ENCODE peak calls at places on chromosomes 13 and 19, in five cellular contexts. One of them, this sample, is unnamed.

GRCh38 chr13:44578064-44578394 is 1.9 kb upstream of the TSC22D1 start:
- DNase-seq in thyroid gland: no peak
- DNase-seq in ovary: no peak
- DNase-seq in A549: peak; percentile 12
- DNase-seq in body of pancreas: no peak
- DNase-seq in this sample: no peak

GRCh38 chr19:50555447-50556235 is 12.6 kb downstream of the LRRC4B start:
- DNase-seq in ovary: no peak
- DNase-seq in thyroid gland: no peak
- DNase-seq in A549: no peak
- DNase-seq in body of pancreas: no peak
- DNase-seq in this sample: no peak

GRCh38 chr19:11574689-11575088 is 2.8 kb downstream of the ACP5 start:
- DNase-seq in A549: no peak
- DNase-seq in thyroid gland: no peak
- DNase-seq in ovary: no peak
- DNase-seq in body of pancreas: no peak
- DNase-seq in this sample: no peak

GRCh38 chr13:46995874-46996273 is 99.0 kb upstream of the HTR2A start:
- DNase-seq in ovary: no peak
- DNase-seq in thyroid gland: no peak
- DNase-seq in A549: no peak
- DNase-seq in body of pancreas: no peak
- DNase-seq in this sample: no peak

GRCh38 chr13:113579686-113580085 is 4.9 kb upstream of the TFDP1 start:
- DNase-seq in body of pancreas: no peak
- DNase-seq in ovary: peak; percentile 10
- DNase-seq in A549: no peak
- DNase-seq in thyroid gland: no peak
- DNase-seq in this sample: no peak

GRCh38 chr19:58356236-58356970 is 3.1 kb upstream of the A1BG start:
- DNase-seq in thyroid gland: no peak
- DNase-seq in body of pancreas: no peak
- DNase-seq in A549: no peak
- DNase-seq in ovary: peak; percentile 44
- DNase-seq in this sample: no peak

GRCh38 chr19:48683349-48683748 is 10.5 kb upstream of the NTN5 start:
- DNase-seq in body of pancreas: peak; percentile 25
- DNase-seq in thyroid gland: peak; percentile 75
- DNase-seq in A549: no peak
- DNase-seq in ovary: peak; percentile 62
- DNase-seq in this sample: peak; percentile 68

GRCh38 chr19:6227941-6228325 is 51.8 kb downstream of the MLLT1 start:
- DNase-seq in body of pancreas: no peak
- DNase-seq in thyroid gland: no peak
- DNase-seq in ovary: no peak
- DNase-seq in A549: no peak
- DNase-seq in this sample: peak; percentile 52

GRCh38 chr19:3572855-3573161 is at the start of gene HMG20B:
- DNase-seq in ovary: no peak
- DNase-seq in A549: no peak
- DNase-seq in thyroid gland: no peak
- DNase-seq in body of pancreas: no peak
- DNase-seq in this sample: no peak
- TF ChIP-seq POLR2A in ovary: no peak
- TF ChIP-seq POLR2A in A549: no peak
- TF ChIP-seq POLR2A in thyroid gland: no peak
- TF ChIP-seq POLR2A in body of pancreas: peak; percentile 31
- TF ChIP-seq POLR2A in this sample: peak; percentile 48

GRCh38 chr19:46773018-46773399 is 15.4 kb downstream of the SLC1A5 start:
- DNase-seq in body of pancreas: no peak
- DNase-seq in A549: no peak
- DNase-seq in thyroid gland: no peak
- DNase-seq in ovary: no peak
- DNase-seq in this sample: no peak

GRCh38 chr19:46766569-46767317 is 20.5 kb upstream of the STRN4 start:
- DNase-seq in ovary: no peak
- DNase-seq in body of pancreas: peak; percentile 57
- DNase-seq in thyroid gland: peak; percentile 36
- DNase-seq in A549: no peak
- DNase-seq in this sample: no peak

GRCh38 chr19:46775642-46776258 is 12.6 kb downstream of the SLC1A5 start:
- DNase-seq in ovary: no peak
- DNase-seq in thyroid gland: no peak
- DNase-seq in body of pancreas: no peak
- DNase-seq in A549: no peak
- DNase-seq in this sample: no peak

GRCh38 chr19:46776927-46777911 is 11.2 kb downstream of the SLC1A5 start:
- DNase-seq in thyroid gland: no peak
- DNase-seq in body of pancreas: no peak
- DNase-seq in A549: no peak
- DNase-seq in ovary: no peak
- DNase-seq in this sample: no peak

DNA sequence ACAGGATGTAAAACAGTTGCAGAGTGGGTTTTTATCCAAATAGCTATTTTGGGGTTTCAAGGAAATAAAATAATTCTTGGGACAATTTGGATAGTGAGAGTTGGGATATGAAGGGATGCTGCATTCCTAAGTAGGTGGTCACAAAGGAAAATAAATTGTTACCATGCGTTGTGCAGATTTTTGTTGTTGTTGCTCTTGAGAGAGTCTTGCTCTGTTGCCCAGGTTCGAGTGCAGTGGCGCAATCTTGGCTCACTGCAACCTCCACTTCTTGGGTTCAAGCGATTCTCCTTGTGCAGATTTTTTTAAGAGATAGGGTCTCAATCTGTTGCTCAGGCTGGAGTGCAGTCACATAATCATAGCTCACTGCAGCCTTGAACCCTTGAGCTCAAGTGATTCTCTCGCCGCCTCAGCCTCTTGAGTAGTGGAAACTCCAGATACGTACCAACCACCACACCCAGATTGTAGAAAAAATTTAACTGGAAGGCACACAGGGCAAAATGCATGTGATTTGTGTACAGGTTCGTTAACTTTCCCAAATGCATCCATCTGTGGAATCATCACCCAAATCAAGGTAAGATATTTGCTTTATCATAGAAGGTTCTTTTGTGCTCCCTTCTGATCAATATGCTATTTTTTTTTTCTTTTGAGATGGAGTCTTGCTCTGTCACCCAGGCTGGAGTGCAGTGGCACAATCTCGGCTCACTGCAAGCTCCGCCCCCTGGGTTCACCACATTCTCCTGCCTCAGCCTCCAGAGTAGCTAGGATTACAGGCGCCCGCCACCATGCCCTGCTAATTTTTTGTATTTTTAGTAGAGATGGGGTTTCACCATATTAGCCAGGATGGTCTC is 16.0 kb downstream of the SLC1A5 start:
- DNase-seq in body of pancreas: no peak
- DNase-seq in ovary: no peak
- DNase-seq in thyroid gland: no peak
- DNase-seq in A549: no peak
- DNase-seq in this sample: no peak
- TF ChIP-seq POLR2A in body of pancreas: no peak
- TF ChIP-seq POLR2A in ovary: no peak
- TF ChIP-seq POLR2A in thyroid gland: no peak
- TF ChIP-seq POLR2A in A549: no peak
- TF ChIP-seq POLR2A in this sample: no peak

GRCh38 chr19:1383311-1384084 is at the start of gene NDUFS7:
- DNase-seq in body of pancreas: peak; percentile 94
- DNase-seq in thyroid gland: peak; percentile 90
- DNase-seq in A549: peak; percentile 47
- DNase-seq in ovary: peak; percentile 95
- DNase-seq in this sample: peak; percentile 93

GRCh38 chr19:1385816-1386215 is 2.1 kb downstream of the NDUFS7 start:
- DNase-seq in A549: no peak
- DNase-seq in ovary: no peak
- DNase-seq in thyroid gland: no peak
- DNase-seq in body of pancreas: no peak
- DNase-seq in this sample: no peak

GRCh38 chr19:1383014-1383310 is 745 bp upstream of the NDUFS7 start:
- DNase-seq in A549: peak; percentile 37
- DNase-seq in ovary: no peak
- DNase-seq in thyroid gland: no peak
- DNase-seq in body of pancreas: no peak
- DNase-seq in this sample: no peak

GRCh38 chr19:1384478-1385110 is 887 bp downstream of the NDUFS7 start:
- DNase-seq in ovary: no peak
- DNase-seq in thyroid gland: no peak
- DNase-seq in body of pancreas: no peak
- DNase-seq in A549: no peak
- DNase-seq in this sample: no peak

DNA sequence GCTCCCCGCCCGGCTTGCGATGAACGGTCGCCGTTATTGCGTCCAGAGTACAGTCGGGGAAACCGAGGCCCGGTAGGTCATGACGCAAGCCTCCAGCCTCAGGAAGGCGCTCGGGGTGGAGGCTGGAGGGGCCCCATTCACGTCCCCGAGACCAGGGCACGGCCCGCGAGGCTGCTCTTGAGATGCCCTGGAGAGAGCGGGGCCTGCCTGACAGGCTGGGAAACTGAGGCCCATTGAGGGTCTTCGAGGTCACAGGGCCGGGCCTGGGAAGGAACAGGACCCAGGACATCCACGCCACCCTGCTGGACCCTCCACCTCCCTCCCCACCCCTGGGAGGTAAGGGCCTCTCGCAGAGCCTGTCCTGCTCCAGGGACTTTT is 367 bp downstream of the NDUFS7 start:
- DNase-seq in ovary: no peak
- DNase-seq in body of pancreas: no peak
- DNase-seq in A549: no peak
- DNase-seq in thyroid gland: no peak
- DNase-seq in this sample: no peak
- TF ChIP-seq POLR2A in ovary: no peak
- TF ChIP-seq POLR2A in body of pancreas: no peak
- TF ChIP-seq POLR2A in A549: no peak
- TF ChIP-seq POLR2A in thyroid gland: no peak
- TF ChIP-seq POLR2A in this sample: no peak

DNA sequence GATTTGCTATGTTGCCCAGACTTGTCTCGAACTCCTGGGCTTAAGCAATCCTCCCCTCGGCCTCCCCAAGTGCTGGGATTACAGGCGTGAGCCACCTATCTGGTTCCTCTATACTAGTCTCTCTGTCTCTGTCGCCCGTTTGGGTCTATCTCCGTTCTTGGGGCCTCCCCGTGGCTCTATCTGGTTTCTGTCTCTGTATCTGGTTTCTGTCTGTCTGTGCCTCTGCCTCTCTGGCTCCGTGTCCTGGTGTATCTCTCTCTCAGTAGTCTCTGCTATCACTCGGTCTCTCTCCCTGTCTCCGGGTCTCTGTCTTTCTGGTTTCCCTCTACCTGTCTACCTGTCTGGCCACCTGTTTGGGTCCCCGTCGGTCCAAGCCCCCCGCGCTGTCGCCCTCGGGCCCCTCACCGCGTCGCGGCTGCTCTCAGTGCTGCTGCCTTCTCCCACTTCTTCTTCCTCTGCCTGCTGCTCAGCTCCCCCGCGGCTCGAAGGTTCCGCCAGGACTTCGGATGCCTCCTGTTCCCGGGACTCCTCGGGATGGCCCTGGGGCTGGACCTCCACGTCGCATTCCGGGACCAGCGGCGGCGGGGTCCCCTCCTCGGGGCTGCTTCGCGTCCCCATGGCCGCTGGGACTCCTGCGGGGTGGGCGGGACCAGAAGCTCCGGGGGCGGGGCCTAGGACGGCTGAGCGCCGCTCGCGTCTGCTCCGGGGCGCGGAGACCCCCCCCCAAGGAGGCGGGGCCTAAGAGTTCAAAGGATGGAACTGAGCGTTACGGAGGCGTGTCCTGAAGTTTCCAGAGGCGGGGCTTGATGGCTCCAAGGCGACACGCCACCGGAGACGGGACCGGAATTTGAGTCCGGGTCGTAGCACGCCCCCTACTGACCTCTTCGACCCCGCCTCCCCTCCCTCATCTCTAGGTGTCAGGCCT is 783 bp downstream of the PHLDB3 start:
- DNase-seq in A549: peak; percentile 95
- DNase-seq in ovary: peak; percentile 99
- DNase-seq in thyroid gland: peak; percentile 95
- DNase-seq in body of pancreas: peak; percentile 99
- DNase-seq in this sample: peak; percentile 95
- TF ChIP-seq POLR2A in A549: no peak
- TF ChIP-seq POLR2A in ovary: peak; percentile 46
- TF ChIP-seq POLR2A in thyroid gland: no peak
- TF ChIP-seq POLR2A in body of pancreas: peak; percentile 72
- TF ChIP-seq POLR2A in this sample: peak; percentile 60

GRCh38 chr19:42076375-42076944 is 494 bp downstream of the ZNF574 start:
- DNase-seq in body of pancreas: no peak
- DNase-seq in ovary: no peak
- DNase-seq in thyroid gland: no peak
- DNase-seq in A549: peak; percentile 58
- DNase-seq in this sample: no peak

GRCh38 chr19:42075364-42075615 is 676 bp upstream of the ZNF574 start:
- DNase-seq in body of pancreas: no peak
- DNase-seq in ovary: no peak
- DNase-seq in A549: no peak
- DNase-seq in thyroid gland: no peak
- DNase-seq in this sample: no peak

GRCh38 chr19:42078058-42078457 is 2.1 kb downstream of the ZNF574 start:
- DNase-seq in A549: no peak
- DNase-seq in body of pancreas: no peak
- DNase-seq in thyroid gland: no peak
- DNase-seq in ovary: no peak
- DNase-seq in this sample: no peak

GRCh38 chr19:42074513-42075363 is 1.2 kb upstream of the ZNF574 start:
- DNase-seq in ovary: peak; percentile 56
- DNase-seq in thyroid gland: peak; percentile 8
- DNase-seq in A549: peak; percentile 87
- DNase-seq in body of pancreas: peak; percentile 17
- DNase-seq in this sample: no peak

GRCh38 chr19:42075616-42076374 is at the start of gene ZNF574:
- DNase-seq in thyroid gland: peak; percentile 99
- DNase-seq in body of pancreas: peak; percentile 99
- DNase-seq in ovary: peak; percentile 98
- DNase-seq in A549: peak; percentile 100
- DNase-seq in this sample: peak; percentile 99
- TF ChIP-seq POLR2A in thyroid gland: peak; percentile 65
- TF ChIP-seq POLR2A in body of pancreas: peak; percentile 97
- TF ChIP-seq POLR2A in ovary: peak; percentile 90
- TF ChIP-seq POLR2A in A549: peak; percentile 98
- TF ChIP-seq POLR2A in this sample: peak; percentile 91

DNA sequence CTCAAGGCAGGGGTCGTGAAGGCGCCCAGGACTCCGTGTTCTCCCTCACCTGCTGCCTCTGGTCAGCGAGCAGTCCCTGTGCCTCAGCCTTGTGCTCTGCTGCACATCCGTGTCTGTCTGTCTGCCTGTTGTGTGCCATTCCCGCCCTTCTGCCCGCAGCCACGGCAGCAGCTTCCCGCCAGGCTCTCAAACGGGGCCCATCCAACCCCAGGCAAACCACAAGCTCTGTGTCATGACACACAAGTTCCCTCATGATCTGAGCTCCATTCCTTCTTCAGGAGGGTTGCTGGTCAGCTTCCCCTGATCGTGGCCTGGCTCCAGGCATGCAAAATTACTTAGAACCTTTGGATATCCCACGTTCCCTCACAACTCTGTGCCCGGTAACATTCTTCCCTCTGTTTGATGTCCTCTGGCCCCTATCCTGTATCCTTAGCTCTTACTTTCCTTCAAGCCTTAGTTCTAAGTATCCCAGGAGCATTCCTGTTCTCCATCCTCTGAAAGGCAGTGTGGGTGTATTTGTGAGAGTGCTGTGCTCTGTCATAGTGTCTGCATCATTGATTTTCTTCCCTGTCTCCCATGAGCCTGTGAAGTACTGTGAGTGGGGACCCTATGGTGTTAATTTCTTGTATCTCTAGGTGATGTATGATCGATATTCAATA is 3.2 kb downstream of the GPR183 start:
- DNase-seq in ovary: no peak
- DNase-seq in A549: no peak
- DNase-seq in body of pancreas: peak; percentile 55
- DNase-seq in thyroid gland: no peak
- DNase-seq in this sample: no peak
- TF ChIP-seq POLR2A in ovary: no peak
- TF ChIP-seq POLR2A in A549: no peak
- TF ChIP-seq POLR2A in body of pancreas: no peak
- TF ChIP-seq POLR2A in thyroid gland: no peak
- TF ChIP-seq POLR2A in this sample: no peak